ENCODE peak calls at places on chromosome 21, in seven cellular contexts. One of them, this sample, is unnamed. For H3K4me1, the result is how much of the 10 kb centered on the place peaks cover.

GRCh38 chr21:35352066-35352770 is 303.1 kb upstream of the RUNX1 start:
- DNase-seq in body of pancreas: no peak
- DNase-seq in CD8-positive, alpha-beta T cell: no peak
- DNase-seq in prostate gland: no peak
- DNase-seq in IMR-90: peak
- DNase-seq in SK-N-SH: no peak
- DNase-seq in tibial nerve: no peak
- DNase-seq in this sample: no peak

GRCh38 chr21:45983981-45984551 is 2.5 kb downstream of the COL6A1 start:
- DNase-seq in prostate gland: no peak
- DNase-seq in body of pancreas: no peak
- DNase-seq in IMR-90: no peak
- DNase-seq in CD8-positive, alpha-beta T cell: no peak
- DNase-seq in SK-N-SH: no peak
- DNase-seq in tibial nerve: no peak
- DNase-seq in this sample: peak

GRCh38 chr21:33036430-33037162 is 10.9 kb downstream of the OLIG2 start:
- DNase-seq in CD8-positive, alpha-beta T cell: peak
- DNase-seq in prostate gland: no peak
- DNase-seq in SK-N-SH: no peak
- DNase-seq in body of pancreas: peak
- DNase-seq in tibial nerve: no peak
- DNase-seq in IMR-90: peak
- DNase-seq in this sample: peak

GRCh38 chr21:41024341-41025056 is 143.5 kb upstream of the BACE2 start:
- DNase-seq in body of pancreas: peak
- DNase-seq in SK-N-SH: no peak
- DNase-seq in CD8-positive, alpha-beta T cell: no peak
- DNase-seq in prostate gland: no peak
- DNase-seq in IMR-90: no peak
- DNase-seq in tibial nerve: no peak
- DNase-seq in this sample: no peak

GRCh38 chr21:32549454-32549853 is 35.9 kb downstream of the TCP10L start:
- DNase-seq in prostate gland: no peak
- DNase-seq in CD8-positive, alpha-beta T cell: no peak
- DNase-seq in IMR-90: no peak
- DNase-seq in tibial nerve: no peak
- DNase-seq in body of pancreas: no peak
- DNase-seq in SK-N-SH: no peak
- DNase-seq in this sample: no peak

GRCh38 chr21:33078907-33079582 is 9.1 kb downstream of the OLIG1 start:
- DNase-seq in SK-N-SH: no peak
- DNase-seq in CD8-positive, alpha-beta T cell: no peak
- DNase-seq in body of pancreas: peak
- DNase-seq in prostate gland: peak
- DNase-seq in tibial nerve: no peak
- DNase-seq in IMR-90: peak
- DNase-seq in this sample: peak

GRCh38 chr21:29730281-29730680 is 209.5 kb downstream of the GRIK1 start:
- DNase-seq in body of pancreas: no peak
- DNase-seq in tibial nerve: no peak
- DNase-seq in IMR-90: no peak
- DNase-seq in CD8-positive, alpha-beta T cell: no peak
- DNase-seq in prostate gland: no peak
- DNase-seq in SK-N-SH: no peak
- DNase-seq in this sample: no peak

GRCh38 chr21:26679299-26679698 is 106.2 kb upstream of the CYYR1 start:
- DNase-seq in CD8-positive, alpha-beta T cell: no peak
- DNase-seq in tibial nerve: no peak
- DNase-seq in SK-N-SH: no peak
- DNase-seq in body of pancreas: no peak
- DNase-seq in prostate gland: no peak
- DNase-seq in IMR-90: peak
- DNase-seq in this sample: no peak

GRCh38 chr21:46155514-46156377 is at the start of gene FTCD:
- DNase-seq in prostate gland: no peak
- DNase-seq in tibial nerve: no peak
- DNase-seq in IMR-90: no peak
- DNase-seq in SK-N-SH: no peak
- DNase-seq in body of pancreas: no peak
- DNase-seq in CD8-positive, alpha-beta T cell: no peak
- DNase-seq in this sample: peak

GRCh38 chr21:31526040-31526439 is 133.5 kb upstream of the SOD1 start:
- DNase-seq in IMR-90: no peak
- DNase-seq in CD8-positive, alpha-beta T cell: no peak
- DNase-seq in SK-N-SH: no peak
- DNase-seq in tibial nerve: no peak
- DNase-seq in prostate gland: no peak
- DNase-seq in body of pancreas: no peak
- DNase-seq in this sample: no peak

GRCh38 chr21:27756191-27756590 is 789.3 kb upstream of the ADAMTS5 start:
- DNase-seq in prostate gland: no peak
- DNase-seq in SK-N-SH: no peak
- DNase-seq in IMR-90: no peak
- DNase-seq in CD8-positive, alpha-beta T cell: no peak
- DNase-seq in tibial nerve: no peak
- DNase-seq in body of pancreas: no peak
- DNase-seq in this sample: no peak

GRCh38 chr21:31713973-31714740 is 17.8 kb downstream of the SCAF4 start:
- DNase-seq in CD8-positive, alpha-beta T cell: no peak
- DNase-seq in SK-N-SH: no peak
- DNase-seq in prostate gland: no peak
- DNase-seq in IMR-90: peak
- DNase-seq in body of pancreas: no peak
- DNase-seq in tibial nerve: no peak
- DNase-seq in this sample: no peak

DNA sequence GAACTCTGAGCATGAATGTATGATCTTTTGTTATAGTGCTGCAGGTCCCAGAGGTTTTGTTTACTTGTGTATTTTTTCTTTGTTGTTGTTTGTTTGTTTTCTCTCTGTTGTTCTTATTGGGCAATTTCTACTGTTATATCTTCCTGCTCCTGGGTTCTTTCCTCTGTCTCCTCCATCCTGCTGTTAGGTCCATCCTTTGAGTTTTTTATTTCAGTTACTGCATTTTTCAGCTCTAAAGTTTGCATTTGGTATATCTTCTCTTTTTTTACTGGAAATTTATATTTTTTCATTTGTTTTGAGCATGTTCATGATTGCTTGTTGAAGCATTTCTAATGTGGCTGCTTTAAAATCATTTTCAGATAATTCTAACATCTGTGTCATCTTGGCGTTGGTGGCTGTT is 9.9 kb downstream of the TRPM2 start:
- DNase-seq in SK-N-SH: no peak
- DNase-seq in prostate gland: no peak
- DNase-seq in IMR-90: no peak
- DNase-seq in CD8-positive, alpha-beta T cell: no peak
- DNase-seq in body of pancreas: no peak
- DNase-seq in tibial nerve: no peak
- DNase-seq in this sample: no peak
- H3K4me1 ChIP-seq in SK-N-SH: under half
- H3K4me1 ChIP-seq in prostate gland: under half
- H3K4me1 ChIP-seq in IMR-90: under half
- H3K4me1 ChIP-seq in CD8-positive, alpha-beta T cell: under half
- H3K4me1 ChIP-seq in body of pancreas: under half
- H3K4me1 ChIP-seq in tibial nerve: under half
- H3K4me1 ChIP-seq in this sample: under half

GRCh38 chr21:42850866-42851391 is 28.4 kb downstream of the WDR4 start:
- DNase-seq in tibial nerve: no peak
- DNase-seq in SK-N-SH: peak
- DNase-seq in CD8-positive, alpha-beta T cell: no peak
- DNase-seq in IMR-90: no peak
- DNase-seq in prostate gland: no peak
- DNase-seq in body of pancreas: no peak
- DNase-seq in this sample: peak
- TF ChIP-seq CTCF in tibial nerve: no peak
- TF ChIP-seq CTCF in SK-N-SH: peak
- TF ChIP-seq CTCF in CD8-positive, alpha-beta T cell: peak
- TF ChIP-seq CTCF in IMR-90: peak
- TF ChIP-seq CTCF in prostate gland: no peak
- TF ChIP-seq CTCF in body of pancreas: no peak
- TF ChIP-seq CTCF in this sample: peak

GRCh38 chr21:38988211-38989096 is 182.7 kb downstream of the ETS2 start:
- DNase-seq in CD8-positive, alpha-beta T cell: no peak
- DNase-seq in IMR-90: no peak
- DNase-seq in prostate gland: peak
- DNase-seq in tibial nerve: no peak
- DNase-seq in SK-N-SH: no peak
- DNase-seq in body of pancreas: no peak
- DNase-seq in this sample: no peak
- H3K4me1 ChIP-seq in CD8-positive, alpha-beta T cell: under half
- H3K4me1 ChIP-seq in IMR-90: under half
- H3K4me1 ChIP-seq in prostate gland: under half
- H3K4me1 ChIP-seq in tibial nerve: under half
- H3K4me1 ChIP-seq in SK-N-SH: half or more
- H3K4me1 ChIP-seq in body of pancreas: under half
- H3K4me1 ChIP-seq in this sample: under half

DNA sequence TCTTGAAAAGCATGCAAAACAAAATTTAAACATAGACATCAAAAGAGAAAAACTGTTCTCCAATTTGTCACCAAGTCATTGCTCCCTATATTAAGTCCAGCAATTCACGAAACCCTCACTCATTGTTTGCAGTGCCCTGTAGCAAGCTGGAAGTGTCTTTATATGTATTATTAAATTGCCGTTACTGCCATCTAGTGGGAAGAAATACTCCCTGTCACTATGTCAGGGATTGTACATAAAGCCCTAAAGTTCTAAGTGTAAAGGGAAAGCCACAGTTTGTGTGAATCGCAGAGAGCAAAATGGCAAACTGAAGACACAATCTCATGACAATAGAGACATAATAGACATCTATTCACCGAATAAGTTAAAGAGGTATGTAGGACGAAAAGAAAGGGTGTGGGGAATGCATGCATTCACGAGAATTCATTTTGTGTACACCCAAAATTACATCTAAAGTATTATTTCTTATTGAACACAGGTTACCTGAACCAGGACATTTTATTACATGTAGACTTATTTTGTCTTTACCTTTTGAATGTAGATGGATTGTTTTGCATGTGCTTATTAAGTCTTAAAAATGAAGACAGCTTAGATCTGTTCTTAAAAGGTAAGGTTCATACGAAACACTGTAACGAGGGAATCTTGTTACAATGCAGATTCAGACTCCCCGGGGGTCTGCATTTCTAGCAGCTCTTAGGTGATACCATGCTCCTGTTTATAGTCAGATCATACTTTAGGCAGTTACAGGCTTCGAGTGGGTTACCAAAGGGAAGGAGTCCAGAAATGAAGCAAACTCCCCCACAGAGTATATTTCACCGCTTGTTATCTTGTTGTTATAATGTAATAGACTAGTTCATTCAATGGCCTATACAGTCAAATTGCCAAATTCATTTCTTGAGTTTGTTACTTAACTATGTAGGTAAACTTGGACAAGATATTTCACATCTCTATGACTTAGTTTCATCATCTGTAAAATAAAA is 600.8 kb downstream of the USP25 start:
- DNase-seq in SK-N-SH: peak
- DNase-seq in tibial nerve: peak
- DNase-seq in body of pancreas: peak
- DNase-seq in CD8-positive, alpha-beta T cell: no peak
- DNase-seq in IMR-90: peak
- DNase-seq in prostate gland: peak
- DNase-seq in this sample: no peak
- TF ChIP-seq CTCF in SK-N-SH: peak
- TF ChIP-seq CTCF in tibial nerve: peak
- TF ChIP-seq CTCF in body of pancreas: peak
- TF ChIP-seq CTCF in CD8-positive, alpha-beta T cell: peak
- TF ChIP-seq CTCF in IMR-90: peak
- TF ChIP-seq CTCF in prostate gland: peak
- TF ChIP-seq CTCF in this sample: peak

GRCh38 chr21:38824124-38824822 is 18.5 kb downstream of the ETS2 start:
- DNase-seq in tibial nerve: no peak
- DNase-seq in prostate gland: no peak
- DNase-seq in IMR-90: peak
- DNase-seq in body of pancreas: no peak
- DNase-seq in SK-N-SH: no peak
- DNase-seq in CD8-positive, alpha-beta T cell: no peak
- DNase-seq in this sample: no peak
- H3K4me1 ChIP-seq in tibial nerve: under half
- H3K4me1 ChIP-seq in prostate gland: under half
- H3K4me1 ChIP-seq in IMR-90: under half
- H3K4me1 ChIP-seq in body of pancreas: under half
- H3K4me1 ChIP-seq in SK-N-SH: under half
- H3K4me1 ChIP-seq in CD8-positive, alpha-beta T cell: under half
- H3K4me1 ChIP-seq in this sample: under half

DNA sequence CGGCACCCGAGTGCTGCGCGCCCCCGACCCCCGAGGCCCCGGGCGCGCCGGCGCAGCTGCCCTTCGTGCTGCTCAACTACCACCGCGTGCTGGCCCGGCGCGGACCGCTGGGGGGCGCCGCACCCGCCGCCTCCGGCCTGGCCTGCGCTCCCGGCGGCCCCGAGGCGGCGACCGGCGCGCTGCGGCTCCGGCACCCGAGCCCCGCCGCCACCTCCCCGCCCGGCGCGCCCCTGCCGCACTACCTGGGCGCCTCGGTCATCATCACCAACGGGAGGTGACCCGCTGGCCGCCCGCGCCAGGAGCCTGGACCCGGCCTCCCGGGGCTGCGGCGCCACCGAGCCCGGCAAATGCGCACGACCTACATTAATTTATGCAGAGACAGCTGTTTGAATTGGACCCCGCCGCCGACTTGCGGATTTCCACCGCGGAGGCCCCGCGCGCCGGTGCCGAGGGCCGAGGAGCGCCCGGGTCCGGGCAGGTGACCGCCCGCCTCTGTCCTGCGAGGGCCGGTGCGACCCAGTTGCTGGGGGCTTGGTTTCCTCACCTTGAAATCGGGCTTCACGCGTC is 49.0 kb downstream of the SIM2 start:
- DNase-seq in body of pancreas: peak
- DNase-seq in IMR-90: peak
- DNase-seq in prostate gland: no peak
- DNase-seq in tibial nerve: no peak
- DNase-seq in CD8-positive, alpha-beta T cell: no peak
- DNase-seq in SK-N-SH: peak
- DNase-seq in this sample: no peak
- TF ChIP-seq CTCF in body of pancreas: no peak
- TF ChIP-seq CTCF in IMR-90: peak
- TF ChIP-seq CTCF in prostate gland: no peak
- TF ChIP-seq CTCF in tibial nerve: peak
- TF ChIP-seq CTCF in CD8-positive, alpha-beta T cell: no peak
- TF ChIP-seq CTCF in SK-N-SH: no peak
- TF ChIP-seq CTCF in this sample: peak